ENCODE peak calls at places on chromosomes 7 and 10, in five cellular contexts. J, M, U, Q and G are unnamed samples.

GRCh38 chr10:132273966-132274365 is 33.8 kb downstream of the STK32C start:
- DNase-seq in J (no peak), M (no peak), U (no peak), Q (no peak), G (no peak)

GRCh38 chr7:94907420-94908203 is at the start of gene PPP1R9A:
- DNase-seq in J (peak; percentile 58), M (no peak), U (peak; percentile 31), Q (peak; percentile 61), G (peak; percentile 64)

GRCh38 chr7:20206104-20206896 is 10.9 kb downstream of the MACC1 start:
- DNase-seq in J (no peak), M (no peak), U (no peak), Q (no peak), G (no peak)

GRCh38 chr7:52486267-52486666 is 549.2 kb upstream of the POM121L12 start:
- DNase-seq in J (no peak), M (no peak), U (no peak), Q (no peak), G (no peak)

GRCh38 chr7:44538798-44539668 is 2.1 kb downstream of the NPC1L1 start:
- DNase-seq in J (no peak), M (no peak), U (no peak), Q (no peak), G (no peak)

GRCh38 chr10:21534611-21535493 is 820 bp downstream of the MLLT10 start:
- DNase-seq in J (peak; percentile 48), M (no peak), U (peak; percentile 57), Q (peak; percentile 68), G (peak; percentile 75)

GRCh38 chr10:13439771-13440708 is 88.8 kb downstream of the BEND7 start:
- DNase-seq in J (peak; percentile 70), M (no peak), U (peak; percentile 35), Q (peak; percentile 71), G (no peak)

GRCh38 chr10:22367471-22367870 is 22.2 kb downstream of the SPAG6 start:
- DNase-seq in J (no peak), M (no peak), U (no peak), Q (no peak), G (no peak)

GRCh38 chr10:28532223-28532508 is 752 bp upstream of the WAC start:
- DNase-seq in J (no peak), M (no peak), U (no peak), Q (no peak), G (peak; percentile 36)

GRCh38 chr7:34823650-34824258 is 165.7 kb downstream of the NPSR1 start:
- DNase-seq in J (peak; percentile 69), M (no peak), U (no peak), Q (peak; percentile 55), G (no peak)

GRCh38 chr10:96275685-96276418 is 4.5 kb upstream of the BLNK start:
- DNase-seq in J (peak; percentile 92), M (no peak), U (no peak), Q (peak; percentile 73), G (no peak)

GRCh38 chr10:90818736-90819135 is 39.1 kb downstream of the HTR7 start:
- DNase-seq in J (no peak), M (no peak), U (no peak), Q (no peak), G (no peak)

GRCh38 chr10:79189853-79190435 is 121.2 kb downstream of the ZMIZ1 start:
- DNase-seq in J (no peak), M (no peak), U (no peak), Q (no peak), G (no peak)

GRCh38 chr7:111535142-111535541 is 27.1 kb downstream of the IMMP2L start:
- DNase-seq in J (no peak), M (no peak), U (no peak), Q (no peak), G (no peak)

GRCh38 chr10:113051456-113051855 is 101.4 kb downstream of the TCF7L2 start:
- DNase-seq in J (no peak), M (no peak), U (no peak), Q (no peak), G (no peak)

GRCh38 chr10:46266506-46266985 is 20.3 kb upstream of the ANTXRL start:
- DNase-seq in J (peak; percentile 21), M (no peak), U (no peak), Q (no peak), G (no peak)

GRCh38 chr10:78861456-78862327 is 207.1 kb upstream of the ZMIZ1 start:
- DNase-seq in J (no peak), M (peak; percentile 74), U (no peak), Q (no peak), G (no peak)

GRCh38 chr10:50653142-50653541 is 29.4 kb upstream of the SGMS1 start:
- DNase-seq in J (no peak), M (peak; percentile 7), U (no peak), Q (no peak), G (no peak)

GRCh38 chr10:17249820-17250219 is 21.8 kb downstream of the VIM start:
- DNase-seq in J (no peak), M (no peak), U (no peak), Q (no peak), G (no peak)

GRCh38 chr7:44081266-44081748 is 1.0 kb downstream of the POLM start:
- DNase-seq in J (no peak), M (no peak), U (no peak), Q (no peak), G (no peak)

GRCh38 chr7:95199779-95200558 is 124.4 kb downstream of the PON1 start:
- DNase-seq in J (no peak), M (no peak), U (peak; percentile 22), Q (peak; percentile 17), G (peak; percentile 17)

GRCh38 chr7:41886257-41886905 is 183.5 kb upstream of the INHBA start:
- DNase-seq in J (no peak), M (no peak), U (peak; percentile 73), Q (peak; percentile 47), G (peak; percentile 55)

GRCh38 chr7:151736403-151736909 is 140.5 kb downstream of the PRKAG2 start:
- DNase-seq in J (peak; percentile 44), M (peak; percentile 94), U (peak; percentile 76), Q (peak; percentile 54), G (peak; percentile 95)

GRCh38 chr10:73876157-73876556 is 1.8 kb upstream of the CAMK2G start:
- DNase-seq in J (no peak), M (no peak), U (no peak), Q (no peak), G (no peak)

GRCh38 chr10:102713483-102713813 is 749 bp downstream of the ARL3 start:
- DNase-seq in J (no peak), M (no peak), U (no peak), Q (no peak), G (peak; percentile 20)
- TF ChIP-seq POLR2A in J (no peak), M (no peak), U (no peak), Q (no peak), G (no peak)

GRCh38 chr10:69060127-69060798 is 27.6 kb upstream of the SRGN start:
- DNase-seq in J (no peak), M (no peak), U (no peak), Q (no peak), G (no peak)
- H3K4me1 ChIP-seq in J (peaks cover 33% of the 10 kb centered on the region), M (peaks cover 21% of the 10 kb centered on the region), U (no peaks in the 10 kb centered on the region), Q (peaks cover 19% of the 10 kb centered on the region), G (peaks cover 11% of the 10 kb centered on the region)

DNA sequence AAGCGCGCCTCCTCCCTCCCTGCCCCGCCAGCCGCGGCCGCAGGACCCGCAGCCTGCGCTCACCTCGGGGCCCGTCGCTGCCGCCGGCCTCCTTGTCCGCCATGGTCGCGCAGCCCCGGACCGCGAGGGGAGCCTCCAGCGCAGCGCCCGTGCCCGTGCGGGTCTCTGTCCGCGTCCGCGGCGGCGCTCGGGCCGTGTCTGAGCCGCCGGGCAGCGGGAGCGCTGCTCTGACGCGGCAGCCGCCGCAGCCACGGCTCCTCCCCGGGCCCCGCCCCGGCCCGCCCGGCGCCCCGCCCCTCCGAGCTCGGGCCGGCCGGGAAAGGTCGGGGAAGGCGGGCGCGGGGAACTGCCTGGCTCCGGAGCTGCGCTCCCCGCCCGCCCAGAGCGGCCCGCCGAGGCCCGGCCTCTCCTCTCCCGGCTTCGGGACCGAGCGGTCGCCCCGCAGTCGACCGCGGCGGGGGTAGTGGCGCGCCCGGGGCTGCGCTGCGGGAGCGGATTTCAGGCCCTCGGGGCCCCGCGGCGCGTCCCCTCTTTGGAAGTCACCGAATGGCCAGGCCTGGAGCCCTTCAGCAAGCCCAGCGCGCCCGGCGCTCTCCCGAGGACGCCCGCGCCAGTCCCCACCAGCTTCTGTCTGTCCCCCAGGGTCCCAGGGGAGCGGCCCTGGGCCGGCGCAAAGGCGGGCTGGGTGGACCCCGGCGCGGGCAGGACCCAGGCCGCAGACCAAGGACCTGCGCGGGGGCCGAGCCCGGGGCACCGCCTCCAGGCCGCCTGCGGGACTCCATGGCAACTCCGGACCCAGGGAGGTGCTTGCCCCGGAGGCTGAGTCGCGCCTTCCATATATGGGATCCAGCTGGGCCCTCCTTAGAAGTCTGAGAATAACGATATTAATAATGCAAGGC is at the start of gene HSPA12A:
- DNase-seq in J (peak; percentile 80), M (peak; percentile 94), U (peak; percentile 86), Q (peak; percentile 80), G (peak; percentile 77)
- TF ChIP-seq POLR2A in J (no peak), M (peak; percentile 56), U (peak; percentile 97), Q (peak; percentile 19), G (peak; percentile 95)

GRCh38 chr7:2022737-2023250 is 210.0 kb downstream of the MAD1L1 start:
- DNase-seq in J (no peak), M (no peak), U (no peak), Q (no peak), G (no peak)
- H3K4me1 ChIP-seq in J (peaks cover 25% of the 10 kb centered on the region), M (peaks cover 21% of the 10 kb centered on the region), U (no peaks in the 10 kb centered on the region), Q (peaks cover 8% of the 10 kb centered on the region), G (peaks cover 8% of the 10 kb centered on the region)

GRCh38 chr10:92328999-92329398 is 38.0 kb downstream of the MARCHF5 start:
- DNase-seq in J (no peak), M (no peak), U (no peak), Q (no peak), G (no peak)
- TF ChIP-seq POLR2A in J (no peak), M (no peak), U (no peak), Q (no peak), G (no peak)

DNA sequence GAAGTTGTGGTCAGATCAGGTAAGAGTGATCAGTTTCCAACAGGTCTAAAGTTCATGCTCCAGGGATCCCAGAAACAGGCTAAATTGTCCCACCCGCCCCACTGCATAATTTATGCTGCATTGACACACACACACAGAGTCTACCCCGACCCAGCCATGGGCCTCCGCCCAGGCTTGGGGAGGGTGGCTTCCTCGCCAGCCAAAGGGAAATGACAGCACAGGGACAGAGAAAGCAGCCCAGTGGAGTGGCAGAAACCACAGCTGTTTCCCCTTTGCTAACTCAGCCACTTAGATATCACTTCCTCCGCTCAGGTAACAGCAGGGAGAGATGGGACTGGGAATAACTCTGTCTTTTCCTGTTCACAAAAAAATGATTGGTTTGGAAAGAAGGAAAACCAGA is 9.4 kb downstream of the SH3PXD2A start:
- DNase-seq in J (no peak), M (no peak), U (no peak), Q (peak; percentile 57), G (no peak)
- H3K4me1 ChIP-seq in J (peaks cover 65% of the 10 kb centered on the region), M (peaks cover 71% of the 10 kb centered on the region), U (peaks cover 13% of the 10 kb centered on the region), Q (peaks cover 75% of the 10 kb centered on the region), G (peaks cover 72% of the 10 kb centered on the region)

DNA sequence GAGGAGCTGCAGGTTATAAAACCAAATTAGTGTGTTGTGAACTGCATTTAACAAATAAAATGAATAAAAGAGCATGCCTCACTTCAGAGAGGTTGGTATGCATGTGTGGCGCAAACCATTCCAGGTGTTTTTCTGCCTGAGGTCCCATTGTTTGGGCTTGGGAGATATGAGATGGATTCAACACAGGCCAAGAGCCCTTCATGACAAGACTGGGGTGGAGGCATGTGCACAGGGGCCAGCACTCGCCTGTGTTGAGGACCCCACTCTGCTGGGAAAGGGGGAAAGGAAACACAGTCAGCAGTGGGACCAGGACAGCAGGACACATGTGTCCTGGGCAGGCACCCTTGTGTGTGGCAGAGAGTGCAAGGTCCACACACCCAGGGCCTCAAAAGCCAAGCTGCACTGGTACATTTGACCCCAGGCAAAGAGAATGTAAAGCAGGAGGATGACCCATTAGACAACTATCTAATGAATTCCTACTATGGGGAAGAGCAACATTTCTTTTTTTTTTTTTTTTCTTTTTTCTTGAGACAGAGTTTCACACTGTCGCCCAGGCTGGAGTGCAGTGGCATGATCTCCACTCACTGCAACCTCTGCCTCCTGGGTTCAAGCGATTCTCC is 9.2 kb upstream of the SLC18A3 start:
- DNase-seq in J (no peak), M (peak; percentile 57), U (no peak), Q (no peak), G (no peak)
- TF ChIP-seq POLR2A in J (no peak), M (no peak), U (no peak), Q (no peak), G (no peak)